ENCODE peak calls at places on chromosome 14, in five cellular contexts. V is uterus, Y is HS-5, O is iris pigment epithelial cell, U is NCI-H2081. I is an unnamed sample.

GRCh38 chr14:64779472-64779871 is 75.2 kb downstream of the PLEKHG3 start:
- DNase-seq in U (no peak), Y (no peak), O (no peak), V (no peak), I (no peak)

GRCh38 chr14:94441531-94442205 is 10.9 kb downstream of the SERPINA11 start:
- DNase-seq in U (no peak), Y (no peak), V (no peak), O (no peak), I (no peak)

GRCh38 chr14:82445810-82446575 is 912.3 kb upstream of the SEL1L start:
- DNase-seq in U (no peak), Y (no peak), O (no peak), V (no peak), I (no peak)

GRCh38 chr14:78982551-78982950 is 812.4 kb downstream of the NRXN3 start:
- DNase-seq in V (no peak), O (peak), Y (no peak), U (no peak), I (no peak)

GRCh38 chr14:99542566-99542965 is 61.4 kb downstream of the CCNK start:
- DNase-seq in Y (no peak), U (no peak), O (no peak), V (no peak), I (no peak)

GRCh38 chr14:30069536-30069935 is 141.9 kb upstream of the PRKD1 start:
- DNase-seq in U (no peak), V (no peak), O (peak), Y (no peak), I (no peak)

GRCh38 chr14:86015916-86016315 is 486.0 kb downstream of the FLRT2 start:
- DNase-seq in O (peak), V (no peak), Y (peak), U (no peak), I (no peak)

GRCh38 chr14:85313801-85314207 is 216.1 kb upstream of the FLRT2 start:
- DNase-seq in O (peak), U (no peak), Y (no peak), V (no peak), I (no peak)

GRCh38 chr14:101047326-101047725 is 143.8 kb upstream of the RTL1 start:
- DNase-seq in V (no peak), U (no peak), O (no peak), Y (no peak), I (no peak)

GRCh38 chr14:99238234-99238633 is 33.8 kb downstream of the BCL11B start:
- DNase-seq in V (no peak), Y (no peak), U (no peak), O (no peak), I (no peak)

GRCh38 chr14:105072381-105072861 is 7.2 kb upstream of the GPR132 start:
- DNase-seq in V (no peak), U (no peak), Y (no peak), O (no peak), I (no peak)

GRCh38 chr14:83827383-83827782 is 1702.6 kb upstream of the FLRT2 start:
- DNase-seq in O (peak), U (no peak), Y (peak), V (no peak), I (no peak)

GRCh38 chr14:38150075-38150474 is 57.6 kb upstream of the SSTR1 start:
- DNase-seq in V (no peak), U (no peak), O (no peak), Y (no peak), I (no peak)

GRCh38 chr14:35879654-35880249 is 53.6 kb downstream of the BRMS1L start:
- DNase-seq in Y (no peak), V (no peak), U (peak), O (peak), I (peak)

GRCh38 chr14:24177041-24177825 is 5.4 kb downstream of the REC8 start:
- DNase-seq in V (no peak), Y (no peak), O (no peak), U (no peak), I (no peak)

GRCh38 chr14:92850492-92850891 is 56.4 kb downstream of the GOLGA5 start:
- DNase-seq in V (no peak), Y (no peak), O (no peak), U (no peak), I (no peak)

I was measured in NCI-H1092 treated with DMSO at 0.1 percent for 48 hours.